ENCODE peak calls at places on chromosomes 2 and 18, in eight cellular contexts. One of them, this sample, is unnamed.

GRCh38 chr2:130836501-130837174 is at the start of gene ARHGEF4:
- DNase-seq in uterus: no peak
- DNase-seq in tibial artery: no peak
- DNase-seq in body of pancreas: peak; percentile 87
- DNase-seq in brain microvascular endothelial cell: no peak
- DNase-seq in astrocyte: no peak
- DNase-seq in BJ: no peak
- DNase-seq in A673: no peak
- DNase-seq in this sample: no peak

GRCh38 chr2:19576411-19576810 is 218.0 kb upstream of the OSR1 start:
- DNase-seq in uterus: no peak
- DNase-seq in tibial artery: no peak
- DNase-seq in body of pancreas: no peak
- DNase-seq in brain microvascular endothelial cell: no peak
- DNase-seq in astrocyte: no peak
- DNase-seq in BJ: no peak
- DNase-seq in A673: no peak
- DNase-seq in this sample: no peak

GRCh38 chr18:8685141-8685913 is 20.0 kb upstream of the MTCL1 start:
- DNase-seq in uterus: no peak
- DNase-seq in tibial artery: no peak
- DNase-seq in body of pancreas: no peak
- DNase-seq in brain microvascular endothelial cell: peak; percentile 44
- DNase-seq in astrocyte: peak; percentile 70
- DNase-seq in BJ: no peak
- DNase-seq in A673: peak; percentile 34
- DNase-seq in this sample: peak; percentile 43

GRCh38 chr2:85273732-85274731 is 53.8 kb downstream of the TGOLN2 start:
- DNase-seq in uterus: peak; percentile 69
- DNase-seq in tibial artery: no peak
- DNase-seq in body of pancreas: no peak
- DNase-seq in brain microvascular endothelial cell: peak; percentile 53
- DNase-seq in astrocyte: peak; percentile 78
- DNase-seq in BJ: no peak
- DNase-seq in A673: peak; percentile 64
- DNase-seq in this sample: peak; percentile 82

GRCh38 chr2:130954873-130955272 is 118.2 kb downstream of the ARHGEF4 start:
- DNase-seq in uterus: no peak
- DNase-seq in tibial artery: no peak
- DNase-seq in body of pancreas: no peak
- DNase-seq in brain microvascular endothelial cell: no peak
- DNase-seq in astrocyte: no peak
- DNase-seq in BJ: no peak
- DNase-seq in A673: no peak
- DNase-seq in this sample: no peak

GRCh38 chr18:79374408-79375171 is 21.1 kb upstream of the NFATC1 start:
- DNase-seq in uterus: no peak
- DNase-seq in tibial artery: no peak
- DNase-seq in body of pancreas: no peak
- DNase-seq in brain microvascular endothelial cell: no peak
- DNase-seq in astrocyte: no peak
- DNase-seq in BJ: no peak
- DNase-seq in A673: no peak
- DNase-seq in this sample: no peak

GRCh38 chr2:109098251-109098920 is 30.6 kb upstream of the SH3RF3 start:
- DNase-seq in uterus: no peak
- DNase-seq in tibial artery: no peak
- DNase-seq in body of pancreas: no peak
- DNase-seq in brain microvascular endothelial cell: peak; percentile 47
- DNase-seq in astrocyte: peak; percentile 51
- DNase-seq in BJ: no peak
- DNase-seq in A673: no peak
- DNase-seq in this sample: peak; percentile 60

GRCh38 chr18:76457475-76457874 is 37.6 kb downstream of the ZNF516 start:
- DNase-seq in uterus: no peak
- DNase-seq in tibial artery: no peak
- DNase-seq in body of pancreas: no peak
- DNase-seq in brain microvascular endothelial cell: no peak
- DNase-seq in astrocyte: peak; percentile 56
- DNase-seq in BJ: no peak
- DNase-seq in A673: no peak
- DNase-seq in this sample: no peak

GRCh38 chr2:217876253-217876570 is 126.6 kb downstream of the TNS1 start:
- DNase-seq in uterus: no peak
- DNase-seq in tibial artery: no peak
- DNase-seq in body of pancreas: no peak
- DNase-seq in brain microvascular endothelial cell: no peak
- DNase-seq in astrocyte: no peak
- DNase-seq in BJ: no peak
- DNase-seq in A673: no peak
- DNase-seq in this sample: no peak

GRCh38 chr2:163778045-163778753 is 42.4 kb upstream of the FIGN start:
- DNase-seq in uterus: no peak
- DNase-seq in tibial artery: no peak
- DNase-seq in body of pancreas: peak; percentile 17
- DNase-seq in brain microvascular endothelial cell: peak; percentile 84
- DNase-seq in astrocyte: peak; percentile 98
- DNase-seq in BJ: peak; percentile 84
- DNase-seq in A673: peak; percentile 26
- DNase-seq in this sample: peak; percentile 95

GRCh38 chr2:19868705-19869550 is 32.9 kb downstream of the TTC32 start:
- DNase-seq in uterus: no peak
- DNase-seq in tibial artery: peak; percentile 50
- DNase-seq in body of pancreas: peak; percentile 28
- DNase-seq in brain microvascular endothelial cell: no peak
- DNase-seq in astrocyte: no peak
- DNase-seq in BJ: no peak
- DNase-seq in A673: peak; percentile 14
- DNase-seq in this sample: peak; percentile 44

GRCh38 chr2:95074663-95075439 is 46.8 kb downstream of the MRPS5 start:
- DNase-seq in uterus: no peak
- DNase-seq in tibial artery: no peak
- DNase-seq in body of pancreas: no peak
- DNase-seq in brain microvascular endothelial cell: no peak
- DNase-seq in astrocyte: no peak
- DNase-seq in BJ: no peak
- DNase-seq in A673: no peak
- DNase-seq in this sample: no peak

GRCh38 chr2:106106627-106107508 is 87.2 kb downstream of the UXS1 start:
- DNase-seq in uterus: no peak
- DNase-seq in tibial artery: no peak
- DNase-seq in body of pancreas: no peak
- DNase-seq in brain microvascular endothelial cell: no peak
- DNase-seq in astrocyte: no peak
- DNase-seq in BJ: no peak
- DNase-seq in A673: no peak
- DNase-seq in this sample: no peak

GRCh38 chr2:31217465-31218200 is at the start of gene CAPN14:
- DNase-seq in uterus: no peak
- DNase-seq in tibial artery: no peak
- DNase-seq in body of pancreas: no peak
- DNase-seq in brain microvascular endothelial cell: no peak
- DNase-seq in astrocyte: no peak
- DNase-seq in BJ: no peak
- DNase-seq in A673: peak; percentile 68
- DNase-seq in this sample: no peak

GRCh38 chr2:5914831-5915611 is 222.8 kb downstream of the SOX11 start:
- DNase-seq in uterus: no peak
- DNase-seq in tibial artery: no peak
- DNase-seq in body of pancreas: no peak
- DNase-seq in brain microvascular endothelial cell: peak; percentile 72
- DNase-seq in astrocyte: peak; percentile 98
- DNase-seq in BJ: no peak
- DNase-seq in A673: peak; percentile 83
- DNase-seq in this sample: peak; percentile 54

GRCh38 chr2:5911801-5912200 is 219.6 kb downstream of the SOX11 start:
- DNase-seq in uterus: no peak
- DNase-seq in tibial artery: no peak
- DNase-seq in body of pancreas: no peak
- DNase-seq in brain microvascular endothelial cell: no peak
- DNase-seq in astrocyte: no peak
- DNase-seq in BJ: no peak
- DNase-seq in A673: no peak
- DNase-seq in this sample: no peak

GRCh38 chr2:5913729-5914390 is 221.7 kb downstream of the SOX11 start:
- DNase-seq in uterus: no peak
- DNase-seq in tibial artery: no peak
- DNase-seq in body of pancreas: no peak
- DNase-seq in brain microvascular endothelial cell: no peak
- DNase-seq in astrocyte: no peak
- DNase-seq in BJ: no peak
- DNase-seq in A673: no peak
- DNase-seq in this sample: no peak

GRCh38 chr2:5921081-5921642 is 229.0 kb downstream of the SOX11 start:
- DNase-seq in uterus: no peak
- DNase-seq in tibial artery: no peak
- DNase-seq in body of pancreas: no peak
- DNase-seq in brain microvascular endothelial cell: no peak
- DNase-seq in astrocyte: no peak
- DNase-seq in BJ: no peak
- DNase-seq in A673: no peak
- DNase-seq in this sample: no peak

DNA sequence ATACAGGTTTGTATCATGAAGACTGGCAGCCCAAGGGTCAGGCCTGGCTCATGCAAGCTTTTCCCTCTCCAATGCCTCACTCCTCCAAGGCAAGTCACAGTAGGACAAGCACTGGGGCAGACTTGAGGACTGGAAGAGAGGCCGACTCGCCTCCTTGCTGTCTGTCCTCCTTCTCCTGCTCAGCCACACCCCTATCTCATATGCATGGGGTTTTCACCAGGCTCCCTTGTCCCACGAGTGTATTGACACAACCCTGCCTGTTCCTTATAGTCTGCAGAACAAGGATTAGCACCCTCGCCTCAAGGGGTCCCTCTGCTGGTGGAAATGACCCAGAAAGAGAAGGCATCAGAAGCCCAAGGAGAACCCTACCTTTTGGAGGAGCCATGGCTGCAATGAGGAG is 223.7 kb downstream of the SOX11 start:
- DNase-seq in uterus: no peak
- DNase-seq in tibial artery: no peak
- DNase-seq in body of pancreas: peak; percentile 21
- DNase-seq in brain microvascular endothelial cell: peak; percentile 40
- DNase-seq in astrocyte: peak; percentile 15
- DNase-seq in BJ: no peak
- DNase-seq in A673: peak; percentile 79
- DNase-seq in this sample: peak; percentile 32
- TF ChIP-seq CTCF in uterus: no peak
- TF ChIP-seq CTCF in tibial artery: no peak
- TF ChIP-seq CTCF in body of pancreas: no peak
- TF ChIP-seq CTCF in brain microvascular endothelial cell: peak; percentile 75
- TF ChIP-seq CTCF in astrocyte: peak; percentile 43
- TF ChIP-seq CTCF in BJ: no peak
- TF ChIP-seq CTCF in A673: peak; percentile 67
- TF ChIP-seq CTCF in this sample: peak; percentile 63

DNA sequence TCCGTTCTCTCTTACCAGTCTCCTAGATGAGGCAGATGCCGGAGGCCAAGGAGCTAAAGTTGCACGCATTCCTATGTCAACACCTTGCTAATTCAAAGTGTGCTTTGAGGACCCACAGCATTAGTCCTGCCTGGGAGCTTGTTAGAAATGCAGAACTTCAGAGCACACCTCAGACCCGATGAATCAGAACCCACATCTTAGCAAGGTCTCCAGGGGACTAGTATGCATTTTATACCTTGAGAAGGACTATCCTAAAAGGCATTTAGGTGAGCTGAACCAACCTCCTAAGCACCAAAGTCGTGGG is 317.3 kb downstream of the MYCN start:
- DNase-seq in uterus: no peak
- DNase-seq in tibial artery: no peak
- DNase-seq in body of pancreas: no peak
- DNase-seq in brain microvascular endothelial cell: no peak
- DNase-seq in astrocyte: no peak
- DNase-seq in BJ: no peak
- DNase-seq in A673: no peak
- DNase-seq in this sample: no peak
- H3K4me3 ChIP-seq in uterus: no peak overlapping the region
- H3K4me3 ChIP-seq in tibial artery: no peak overlapping the region
- H3K4me3 ChIP-seq in body of pancreas: no peak overlapping the region
- H3K4me3 ChIP-seq in brain microvascular endothelial cell: no peak overlapping the region
- H3K4me3 ChIP-seq in astrocyte: no peak overlapping the region
- H3K4me3 ChIP-seq in BJ: no peak overlapping the region
- H3K4me3 ChIP-seq in A673: no peak overlapping the region
- H3K4me3 ChIP-seq in this sample: no peak overlapping the region

GRCh38 chr2:75716406-75716805 is 5.7 kb upstream of the GCFC2 start:
- DNase-seq in uterus: no peak
- DNase-seq in tibial artery: no peak
- DNase-seq in body of pancreas: no peak
- DNase-seq in brain microvascular endothelial cell: no peak
- DNase-seq in astrocyte: no peak
- DNase-seq in BJ: no peak
- DNase-seq in A673: peak; percentile 29
- DNase-seq in this sample: peak; percentile 43
- TF ChIP-seq CTCF in uterus: no peak
- TF ChIP-seq CTCF in tibial artery: no peak
- TF ChIP-seq CTCF in body of pancreas: no peak
- TF ChIP-seq CTCF in brain microvascular endothelial cell: no peak
- TF ChIP-seq CTCF in astrocyte: no peak
- TF ChIP-seq CTCF in BJ: no peak
- TF ChIP-seq CTCF in A673: peak; percentile 41
- TF ChIP-seq CTCF in this sample: peak; percentile 30

GRCh38 chr2:178072000-178072382 is 586 bp downstream of the PDE11A start:
- DNase-seq in uterus: no peak
- DNase-seq in tibial artery: no peak
- DNase-seq in body of pancreas: peak; percentile 19
- DNase-seq in brain microvascular endothelial cell: no peak
- DNase-seq in astrocyte: no peak
- DNase-seq in BJ: no peak
- DNase-seq in A673: no peak
- DNase-seq in this sample: no peak
- H3K4me3 ChIP-seq in uterus: no peak overlapping the region
- H3K4me3 ChIP-seq in tibial artery: peak overlapping the region; percentile 48
- H3K4me3 ChIP-seq in body of pancreas: no peak overlapping the region
- H3K4me3 ChIP-seq in brain microvascular endothelial cell: no peak overlapping the region
- H3K4me3 ChIP-seq in astrocyte: peak overlapping the region; percentile 63
- H3K4me3 ChIP-seq in BJ: no peak overlapping the region
- H3K4me3 ChIP-seq in A673: peak overlapping the region; percentile 41
- H3K4me3 ChIP-seq in this sample: no peak overlapping the region

DNA sequence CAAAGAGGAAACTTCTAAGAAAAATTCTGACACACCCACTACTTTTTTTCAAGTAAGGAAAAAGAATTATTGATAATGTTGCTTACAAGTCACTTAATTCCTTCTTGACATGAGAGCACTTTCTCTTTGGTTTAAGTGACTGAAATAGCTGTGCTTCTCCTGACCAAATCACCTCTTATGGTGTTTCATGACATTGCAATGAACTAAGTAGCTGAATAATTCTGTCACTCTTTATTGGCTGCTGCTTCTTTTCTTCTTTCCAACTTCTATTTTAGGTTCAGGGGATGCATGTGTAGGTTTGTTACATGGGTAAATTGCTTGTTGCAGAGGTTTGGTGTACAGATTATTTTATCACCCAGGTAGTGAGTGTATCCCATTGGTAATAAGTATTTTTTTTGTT is 447.6 kb upstream of the NETO1 start:
- DNase-seq in uterus: no peak
- DNase-seq in tibial artery: no peak
- DNase-seq in body of pancreas: no peak
- DNase-seq in brain microvascular endothelial cell: no peak
- DNase-seq in astrocyte: no peak
- DNase-seq in BJ: no peak
- DNase-seq in A673: no peak
- DNase-seq in this sample: no peak
- TF ChIP-seq CTCF in uterus: no peak
- TF ChIP-seq CTCF in tibial artery: no peak
- TF ChIP-seq CTCF in body of pancreas: no peak
- TF ChIP-seq CTCF in brain microvascular endothelial cell: no peak
- TF ChIP-seq CTCF in astrocyte: no peak
- TF ChIP-seq CTCF in BJ: no peak
- TF ChIP-seq CTCF in A673: no peak
- TF ChIP-seq CTCF in this sample: no peak

GRCh38 chr2:45013229-45014015 is 4.2 kb upstream of the SIX2 start:
- DNase-seq in uterus: no peak
- DNase-seq in tibial artery: no peak
- DNase-seq in body of pancreas: no peak
- DNase-seq in brain microvascular endothelial cell: no peak
- DNase-seq in astrocyte: no peak
- DNase-seq in BJ: no peak
- DNase-seq in A673: no peak
- DNase-seq in this sample: no peak
- H3K4me3 ChIP-seq in uterus: no peak overlapping the region
- H3K4me3 ChIP-seq in tibial artery: peak overlapping the region; percentile 54
- H3K4me3 ChIP-seq in body of pancreas: peak overlapping the region; percentile 12
- H3K4me3 ChIP-seq in brain microvascular endothelial cell: peak overlapping the region; percentile 30
- H3K4me3 ChIP-seq in astrocyte: no peak overlapping the region
- H3K4me3 ChIP-seq in BJ: peak overlapping the region; percentile 23
- H3K4me3 ChIP-seq in A673: peak overlapping the region; percentile 52
- H3K4me3 ChIP-seq in this sample: peak overlapping the region; percentile 66